ENCODE peak calls at places on chromosomes 5 and 9, in seven cellular contexts. R is upper lobe of left lung, J is A549, X is neural crest cell, L is dorsolateral prefrontal cortex, Z is hypothalamus, O is NCI-H1436. Q is an unnamed sample.

GRCh38 chr9:131179561-131180219 is 54.3 kb downstream of the NUP214 start:
- DNase-seq in R (no peak), J (no peak), X (no peak), L (no peak), Z (no peak), O (no peak), Q (no peak)

GRCh38 chr9:114837923-114838322 is 32.1 kb upstream of the TNFSF15 start:
- DNase-seq in R (no peak), J (no peak), X (no peak), L (no peak), Z (no peak), O (no peak), Q (no peak)

GRCh38 chr5:51734677-51735076 is 351.4 kb downstream of the ISL1 start:
- DNase-seq in R (no peak), J (no peak), X (no peak), L (no peak), Z (no peak), O (no peak), Q (no peak)

GRCh38 chr5:3429962-3430361 is 165.7 kb upstream of the IRX1 start:
- DNase-seq in R (no peak), J (no peak), X (no peak), L (no peak), Z (peak; percentile 59), O (no peak), Q (peak; percentile 66)

GRCh38 chr9:132055756-132056155 is 23.9 kb downstream of the MED27 start:
- DNase-seq in R (no peak), J (no peak), X (no peak), L (no peak), Z (no peak), O (peak; percentile 21), Q (no peak)

GRCh38 chr9:72427801-72428200 is 62.8 kb upstream of the ZFAND5 start:
- DNase-seq in R (no peak), J (no peak), X (no peak), L (no peak), Z (no peak), O (no peak), Q (no peak)

GRCh38 chr5:102772273-102772672 is 17.2 kb downstream of the PAM start:
- DNase-seq in R (no peak), J (no peak), X (no peak), L (no peak), Z (no peak), O (no peak), Q (no peak)

GRCh38 chr5:167511-167910 is 23.8 kb upstream of the LRRC14B start:
- DNase-seq in R (peak; percentile 12), J (no peak), X (no peak), L (no peak), Z (no peak), O (no peak), Q (no peak)

GRCh38 chr5:96408276-96408777 is 24.7 kb downstream of the PCSK1 start:
- DNase-seq in R (no peak), J (peak; percentile 23), X (no peak), L (no peak), Z (no peak), O (no peak), Q (no peak)

GRCh38 chr5:1796371-1797108 is 3.1 kb downstream of the MRPL36 start:
- DNase-seq in R (peak; percentile 17), J (no peak), X (no peak), L (no peak), Z (no peak), O (no peak), Q (no peak)